ENCODE peak calls at places on chromosomes 2 and 18, in four cellular contexts. D, C, J and H are unnamed samples.

GRCh38 chr2:18178736-18179349 is 300.4 kb downstream of the KCNS3 start:
- DNase-seq in C (peak), D (peak), J (peak), H (peak)

GRCh38 chr2:64595397-64596160 is 58.1 kb downstream of the SERTAD2 start:
- DNase-seq in D (peak), J (no peak), C (no peak), H (no peak)

GRCh38 chr18:36766836-36767235 is 62.0 kb downstream of the TPGS2 start:
- DNase-seq in C (no peak), D (no peak), J (no peak), H (no peak)

GRCh38 chr2:240856151-240856980 is 12.3 kb upstream of the AGXT start:
- DNase-seq in D (no peak), C (no peak), J (peak), H (peak)

GRCh38 chr2:134897932-134898331 is 20.7 kb upstream of the CCNT2 start:
- DNase-seq in D (peak), C (no peak), J (no peak), H (no peak)

GRCh38 chr2:42832289-42832634 is 39.9 kb upstream of the HAAO start:
- DNase-seq in C (no peak), D (no peak), J (no peak), H (no peak)

GRCh38 chr2:232535761-232536530 is 3.5 kb upstream of the CHRNG start:
- DNase-seq in D (no peak), J (no peak), C (no peak), H (no peak)

GRCh38 chr18:36724169-36724568 is 104.6 kb downstream of the TPGS2 start:
- DNase-seq in C (no peak), D (no peak), J (peak), H (no peak)

GRCh38 chr2:23629417-23630110 is 244.6 kb downstream of the KLHL29 start:
- DNase-seq in C (no peak), D (no peak), J (no peak), H (no peak)

GRCh38 chr2:212958757-212959295 is 192.6 kb downstream of the IKZF2 start:
- DNase-seq in C (no peak), D (peak), J (no peak), H (no peak)

GRCh38 chr2:191748050-191748449 is 70.1 kb downstream of the NABP1 start:
- DNase-seq in C (no peak), J (no peak), D (peak), H (peak)

GRCh38 chr2:233379034-233379433 is 24.7 kb downstream of the DGKD start:
- DNase-seq in D (no peak), C (no peak), J (no peak), H (no peak)

GRCh38 chr2:233010569-233011267 is 2.3 kb downstream of the NGEF start:
- DNase-seq in C (no peak), J (peak), D (no peak), H (no peak)

GRCh38 chr2:240134956-240135520 is 1.1 kb downstream of the COPS9 start:
- DNase-seq in C (no peak), D (no peak), J (peak), H (no peak)

GRCh38 chr2:226256709-226257401 is 542.8 kb downstream of the IRS1 start:
- DNase-seq in D (peak), J (no peak), C (no peak), H (no peak)

GRCh38 chr2:155250800-155251199 is 552.3 kb downstream of the KCNJ3 start:
- DNase-seq in C (no peak), J (peak), D (peak), H (peak)

GRCh38 chr2:193276560-193276959 is 1081.8 kb upstream of the TMEFF2 start:
- DNase-seq in D (no peak), C (no peak), J (no peak), H (no peak)

GRCh38 chr2:148599112-148599991 is 45.2 kb upstream of the EPC2 start:
- DNase-seq in C (no peak), J (no peak), D (no peak), H (no peak)

GRCh38 chr2:112640467-112640799 is 5.3 kb upstream of the SLC20A1 start:
- DNase-seq in C (no peak), J (no peak), D (no peak), H (no peak)

GRCh38 chr2:102005989-102006885 is 14.5 kb downstream of the IL1R2 start:
- DNase-seq in J (peak), C (peak), D (peak), H (peak)

GRCh38 chr2:183541766-183542165 is 417.5 kb downstream of the NUP35 start:
- DNase-seq in C (no peak), D (peak), J (no peak), H (no peak)

GRCh38 chr2:234702731-234703225 is 205.9 kb upstream of the ARL4C start:
- DNase-seq in C (no peak), D (no peak), J (no peak), H (no peak)

GRCh38 chr2:234949762-234950434 is 1.9 kb upstream of the SH3BP4 start:
- DNase-seq in C (no peak), D (peak), J (peak), H (no peak)

GRCh38 chr2:16513626-16514025 is 152.0 kb downstream of the CYRIA start:
- DNase-seq in C (no peak), D (no peak), J (no peak), H (no peak)

GRCh38 chr2:195559431-195559914 is 97.6 kb upstream of the SLC39A10 start:
- DNase-seq in D (peak), C (peak), J (no peak), H (peak)

GRCh38 chr18:74155276-74155675 is 7.0 kb downstream of the TIMM21 start:
- DNase-seq in C (no peak), J (no peak), D (peak), H (no peak)

GRCh38 chr2:15912203-15912602 is 28.1 kb upstream of the MYCN start:
- DNase-seq in C (peak), D (peak), J (peak), H (no peak)

GRCh38 chr2:165203689-165204559 is at the start of gene SCN3A:
- DNase-seq in J (peak), C (peak), D (peak), H (peak)

GRCh38 chr2:20468549-20469500 is 22.0 kb downstream of the RHOB start:
- DNase-seq in D (no peak), J (no peak), C (no peak), H (no peak)

GRCh38 chr18:43661570-43661969 is 384.3 kb upstream of the SYT4 start:
- DNase-seq in J (peak), D (peak), C (peak), H (peak)

GRCh38 chr18:70423988-70424387 is 135.1 kb downstream of the SOCS6 start:
- DNase-seq in C (no peak), D (no peak), J (no peak), H (no peak)

GRCh38 chr2:241035142-241035817 is 36.9 kb downstream of the SNED1 start:
- DNase-seq in C (peak), J (peak), D (no peak), H (no peak)

GRCh38 chr2:3233877-3234276 is 143.7 kb downstream of the EIPR1 start:
- DNase-seq in J (peak), C (no peak), D (no peak), H (no peak)

GRCh38 chr2:3241971-3242746 is 135.5 kb downstream of the EIPR1 start:
- DNase-seq in C (no peak), D (no peak), J (peak), H (no peak)

GRCh38 chr2:3238951-3239841 is 138.4 kb downstream of the EIPR1 start:
- DNase-seq in D (no peak), J (no peak), C (peak), H (peak)

GRCh38 chr2:3237501-3237889 is 140.1 kb downstream of the EIPR1 start:
- DNase-seq in J (peak), D (no peak), C (no peak), H (no peak)

DNA sequence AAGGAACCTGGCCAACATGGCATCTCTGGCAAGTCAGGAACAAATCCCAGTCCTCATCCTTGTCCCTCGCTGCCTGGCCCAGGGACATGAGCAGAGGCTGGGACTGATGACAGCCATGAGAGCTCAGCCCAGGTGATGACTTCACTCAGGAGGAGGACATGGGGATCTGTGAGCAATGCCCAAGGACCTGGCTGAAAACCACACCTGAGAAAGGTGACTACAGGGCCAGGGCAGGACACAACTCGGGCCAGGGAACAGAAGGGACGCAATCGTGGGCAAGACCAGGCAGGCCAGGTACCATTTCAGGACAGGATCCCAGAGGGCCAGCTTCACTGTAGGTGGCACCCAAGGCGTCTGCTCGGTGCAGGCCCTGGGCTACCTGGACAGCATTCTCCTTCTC is 141.3 kb downstream of the EIPR1 start:
- DNase-seq in J (no peak), C (no peak), D (no peak), H (no peak)
- TF ChIP-seq CTCF in J (no peak), C (no peak), D (no peak), H (no peak)

GRCh38 chr18:11762429-11762828 is 73.4 kb downstream of the GNAL start:
- DNase-seq in D (no peak), J (no peak), C (no peak), H (no peak)

GRCh38 chr18:11759456-11759855 is 70.4 kb downstream of the GNAL start:
- DNase-seq in C (no peak), D (no peak), J (no peak), H (no peak)

GRCh38 chr18:11760498-11761158 is 71.6 kb downstream of the GNAL start:
- DNase-seq in D (no peak), C (peak), J (no peak), H (no peak)

GRCh38 chr18:11757084-11757590 is 68.1 kb downstream of the GNAL start:
- DNase-seq in D (no peak), J (no peak), C (no peak), H (no peak)

GRCh38 chr18:11761553-11761952 is 72.5 kb downstream of the GNAL start:
- DNase-seq in D (peak), J (peak), C (peak), H (peak)
- TF ChIP-seq CTCF in D (peak), J (peak), C (no peak), H (peak)

GRCh38 chr18:34352385-34353163 is 127.9 kb upstream of the NOL4 start:
- DNase-seq in C (no peak), J (no peak), D (peak), H (no peak)
- TF ChIP-seq CTCF in C (no peak), J (peak), D (no peak), H (no peak)

GRCh38 chr2:75428627-75429026 is 132.1 kb downstream of the EVA1A start:
- DNase-seq in C (peak), D (no peak), J (peak), H (peak)

GRCh38 chr2:75429036-75429435 is 131.7 kb downstream of the EVA1A start:
- DNase-seq in J (peak), D (no peak), C (no peak), H (peak)

GRCh38 chr2:75428060-75428459 is 132.7 kb downstream of the EVA1A start:
- DNase-seq in D (no peak), J (no peak), C (no peak), H (no peak)

GRCh38 chr2:75424936-75425619 is 135.7 kb downstream of the EVA1A start:
- DNase-seq in D (no peak), J (peak), C (no peak), H (no peak)
- TF ChIP-seq CTCF in D (no peak), J (peak), C (no peak), H (peak)

GRCh38 chr2:98444436-98445166 is at the start of gene INPP4A:
- DNase-seq in J (peak), C (peak), D (peak), H (peak)
- TF ChIP-seq CTCF in J (peak), C (peak), D (peak), H (peak)

GRCh38 chr2:26922638-26923466 is 47.6 kb upstream of the MAPRE3 start:
- DNase-seq in J (peak), C (peak), D (peak), H (peak)
- TF ChIP-seq CTCF in J (peak), C (peak), D (peak), H (peak)

GRCh38 chr2:98158305-98158704 is 71.3 kb downstream of the VWA3B start:
- DNase-seq in C (no peak), J (no peak), D (no peak), H (no peak)

GRCh38 chr2:98160574-98160973 is 73.6 kb downstream of the VWA3B start:
- DNase-seq in C (no peak), D (peak), J (no peak), H (no peak)

GRCh38 chr2:98155721-98156120 is 68.8 kb downstream of the VWA3B start:
- DNase-seq in C (no peak), D (no peak), J (no peak), H (no peak)

GRCh38 chr2:98155291-98155690 is 68.3 kb downstream of the VWA3B start:
- DNase-seq in D (no peak), C (no peak), J (no peak), H (no peak)

DNA sequence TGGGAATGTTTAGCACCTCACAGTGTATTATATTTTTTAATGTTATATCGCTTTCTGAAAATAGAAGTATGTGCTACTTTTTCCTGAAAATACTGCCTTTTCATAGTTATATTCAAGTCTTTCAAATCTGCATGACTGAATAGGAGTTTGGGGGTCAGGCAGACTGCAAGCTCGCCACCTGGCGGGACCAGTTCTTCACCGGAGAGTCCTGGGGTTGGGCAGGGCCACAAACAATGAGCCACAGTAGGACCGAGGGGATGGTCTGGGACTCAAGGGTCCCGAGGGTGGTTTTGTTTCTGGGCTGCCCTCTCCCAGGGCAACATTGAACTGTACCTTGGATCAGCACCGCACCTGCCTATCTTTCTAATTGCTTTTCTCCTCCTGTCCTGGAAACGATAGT is 70.6 kb downstream of the VWA3B start:
- DNase-seq in D (no peak), C (peak), J (peak), H (peak)
- TF ChIP-seq CTCF in D (no peak), C (peak), J (peak), H (peak)